ENCODE peak calls at places on chromosomes 2 and 18, in four cellular contexts. One of them, this sample, is unnamed.

GRCh38 chr18:57518533-57518932 is 68.0 kb downstream of the FECH start:
- DNase-seq in LNCaP clone FGC: no peak
- DNase-seq in hepatocyte: no peak
- DNase-seq in HuH-7.5: no peak
- DNase-seq in this sample: no peak

GRCh38 chr2:102622646-102623045 is 3.3 kb downstream of the SLC9A2 start:
- DNase-seq in LNCaP clone FGC: no peak
- DNase-seq in hepatocyte: no peak
- DNase-seq in HuH-7.5: no peak
- DNase-seq in this sample: no peak

GRCh38 chr2:95799490-95799889 is 192.1 kb downstream of the ANKRD36C start:
- DNase-seq in LNCaP clone FGC: no peak
- DNase-seq in hepatocyte: no peak
- DNase-seq in HuH-7.5: no peak
- DNase-seq in this sample: no peak

GRCh38 chr2:26483027-26483326 is 5.1 kb upstream of the OTOF start:
- DNase-seq in LNCaP clone FGC: no peak
- DNase-seq in hepatocyte: no peak
- DNase-seq in HuH-7.5: no peak
- DNase-seq in this sample: no peak

GRCh38 chr2:157460384-157460837 is 16.5 kb upstream of the CYTIP start:
- DNase-seq in LNCaP clone FGC: no peak
- DNase-seq in hepatocyte: peak; percentile 56
- DNase-seq in HuH-7.5: peak; percentile 15
- DNase-seq in this sample: no peak

GRCh38 chr2:23414876-23415275 is 29.9 kb downstream of the KLHL29 start:
- DNase-seq in LNCaP clone FGC: no peak
- DNase-seq in hepatocyte: no peak
- DNase-seq in HuH-7.5: no peak
- DNase-seq in this sample: peak; percentile 38

GRCh38 chr2:10493636-10494281 is 45.6 kb upstream of the ODC1 start:
- DNase-seq in LNCaP clone FGC: no peak
- DNase-seq in hepatocyte: no peak
- DNase-seq in HuH-7.5: no peak
- DNase-seq in this sample: peak; percentile 98

GRCh38 chr2:120760446-120761135 is 24.9 kb downstream of the GLI2 start:
- DNase-seq in LNCaP clone FGC: no peak
- DNase-seq in hepatocyte: no peak
- DNase-seq in HuH-7.5: no peak
- DNase-seq in this sample: no peak

GRCh38 chr2:160679686-160680085 is 186.1 kb upstream of the RBMS1 start:
- DNase-seq in LNCaP clone FGC: no peak
- DNase-seq in hepatocyte: no peak
- DNase-seq in HuH-7.5: no peak
- DNase-seq in this sample: no peak

GRCh38 chr18:3140986-3141639 is 78.7 kb downstream of the MYOM1 start:
- DNase-seq in LNCaP clone FGC: no peak
- DNase-seq in hepatocyte: no peak
- DNase-seq in HuH-7.5: no peak
- DNase-seq in this sample: no peak

GRCh38 chr2:55097462-55098410 is 47.5 kb upstream of the RTN4 start:
- DNase-seq in LNCaP clone FGC: no peak
- DNase-seq in hepatocyte: peak; percentile 51
- DNase-seq in HuH-7.5: no peak
- DNase-seq in this sample: peak; percentile 49

GRCh38 chr2:230485801-230486341 is 69.9 kb downstream of the SP100 start:
- DNase-seq in LNCaP clone FGC: no peak
- DNase-seq in hepatocyte: no peak
- DNase-seq in HuH-7.5: no peak
- DNase-seq in this sample: no peak

GRCh38 chr18:23337599-23338444 is 115.3 kb upstream of the RIOK3 start:
- DNase-seq in LNCaP clone FGC: no peak
- DNase-seq in hepatocyte: peak; percentile 26
- DNase-seq in HuH-7.5: no peak
- DNase-seq in this sample: no peak

GRCh38 chr18:22228930-22229329 is 59.5 kb downstream of the GATA6 start:
- DNase-seq in LNCaP clone FGC: no peak
- DNase-seq in hepatocyte: no peak
- DNase-seq in HuH-7.5: no peak
- DNase-seq in this sample: no peak

GRCh38 chr2:177124371-177124770 is 88.2 kb upstream of the HNRNPA3 start:
- DNase-seq in LNCaP clone FGC: no peak
- DNase-seq in hepatocyte: no peak
- DNase-seq in HuH-7.5: no peak
- DNase-seq in this sample: no peak

GRCh38 chr2:46144133-46144800 is 152.9 kb upstream of the EPAS1 start:
- DNase-seq in LNCaP clone FGC: no peak
- DNase-seq in hepatocyte: no peak
- DNase-seq in HuH-7.5: no peak
- DNase-seq in this sample: no peak

GRCh38 chr2:144210076-144210475 is 309.8 kb downstream of the ZEB2 start:
- DNase-seq in LNCaP clone FGC: no peak
- DNase-seq in hepatocyte: no peak
- DNase-seq in HuH-7.5: no peak
- DNase-seq in this sample: no peak

GRCh38 chr2:240217431-240218301 is 77.2 kb upstream of the OTOS start:
- DNase-seq in LNCaP clone FGC: no peak
- DNase-seq in hepatocyte: no peak
- DNase-seq in HuH-7.5: no peak
- DNase-seq in this sample: no peak